ENCODE peak calls at places on chromosomes 7 and 10, in four cellular contexts. Y is HepG2, A is K562, U is GM12878. O is an unnamed sample.

GRCh38 chr7:7686806-7687205 is 31.6 kb downstream of the RPA3 start:
- DNase-seq in Y (peak), U (no peak), A (no peak), O (no peak)

GRCh38 chr10:89351402-89352038 is 23.7 kb downstream of the IFIT3 start:
- DNase-seq in U (peak), A (no peak), Y (no peak), O (no peak)

GRCh38 chr7:54705436-54705835 is 53.6 kb downstream of the SEC61G start:
- DNase-seq in Y (no peak), U (peak), A (no peak), O (no peak)

GRCh38 chr7:158123214-158123613 is 464.4 kb downstream of the PTPRN2 start:
- DNase-seq in A (no peak), Y (no peak), U (no peak), O (no peak)

GRCh38 chr7:139687980-139688632 is 89.7 kb downstream of the HIPK2 start:
- DNase-seq in Y (no peak), A (peak), U (no peak), O (no peak)

GRCh38 chr7:50718876-50719275 is 63.8 kb downstream of the GRB10 start:
- DNase-seq in U (no peak), Y (peak), A (no peak), O (no peak)

GRCh38 chr10:7417103-7417623 is 6.3 kb upstream of the SFMBT2 start:
- DNase-seq in U (no peak), A (no peak), Y (no peak), O (no peak)

GRCh38 chr10:11488126-11488525 is 123.3 kb downstream of the USP6NL start:
- DNase-seq in U (no peak), Y (no peak), A (no peak), O (no peak)

GRCh38 chr7:17463511-17464085 is 165.1 kb downstream of the AHR start:
- DNase-seq in A (no peak), U (no peak), Y (no peak), O (no peak)

GRCh38 chr7:157300406-157300770 is 36.4 kb upstream of the DNAJB6 start:
- DNase-seq in Y (no peak), U (no peak), A (no peak), O (no peak)

GRCh38 chr10:75400769-75401568 is 595 bp downstream of the ZNF503 start:
- DNase-seq in Y (no peak), U (no peak), A (no peak), O (no peak)

GRCh38 chr7:91940171-91940570 is 491 bp upstream of the AKAP9 start:
- DNase-seq in A (peak), U (no peak), Y (peak), O (peak)

GRCh38 chr7:91942312-91942711 is 1.6 kb downstream of the AKAP9 start:
- DNase-seq in Y (peak), A (no peak), U (no peak), O (no peak)

GRCh38 chr7:91945476-91945875 is 4.8 kb downstream of the AKAP9 start:
- DNase-seq in U (no peak), Y (peak), A (no peak), O (no peak)

GRCh38 chr7:91941450-91941849 is 788 bp downstream of the AKAP9 start:
- DNase-seq in A (peak), Y (peak), U (no peak), O (peak)

GRCh38 chr7:91940572-91941341 is at the start of gene AKAP9:
- DNase-seq in U (peak), A (peak), Y (peak), O (peak)
- TF ChIP-seq FOXK2 in U (no peak), A (peak), Y (peak), O (no peak)

DNA sequence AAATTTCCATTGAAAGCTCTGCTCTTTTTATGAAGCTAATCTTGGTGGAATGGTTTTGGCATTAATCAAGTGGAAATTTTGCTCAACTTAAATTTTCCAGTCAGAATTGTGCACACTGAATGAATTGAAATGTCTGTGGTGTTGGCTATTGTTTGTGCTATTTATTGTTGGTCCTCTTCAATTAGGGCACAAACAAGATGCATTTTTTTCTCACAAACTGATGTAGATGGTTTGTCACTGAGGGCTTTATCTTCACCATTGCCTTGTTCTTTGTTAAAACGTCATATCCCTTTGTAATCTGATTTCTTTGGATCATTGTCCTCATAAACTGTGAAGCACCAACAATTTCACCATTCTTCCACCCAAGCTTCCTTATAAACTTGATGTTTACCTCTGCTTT is 152.1 kb upstream of the RHOBTB1 start:
- DNase-seq in A (no peak), Y (no peak), U (no peak), O (no peak)
- TF ChIP-seq TARDBP in A (no peak), Y (no peak), U (no peak), O (no peak)

GRCh38 chr10:132858121-132859081 is 72.5 kb upstream of the NKX6-2 start:
- DNase-seq in U (no peak), Y (no peak), A (peak), O (no peak)
- TF ChIP-seq FOXK2 in U (no peak), Y (no peak), A (no peak), O (no peak)

GRCh38 chr10:29646238-29646902 is 11.6 kb upstream of the SVIL start:
- DNase-seq in U (no peak), Y (no peak), A (no peak), O (no peak)
- TF ChIP-seq TARDBP in U (no peak), Y (no peak), A (no peak), O (no peak)